ENCODE peak calls at places on chromosomes 1 and 21, in eight cellular contexts. B is neuronal stem cell; A is MM.1S; C is colonic mucosa; G is transverse colon; X is heart right ventricle; V is SJSA1; N is naive thymus-derived CD4-positive, alpha-beta T cell. H is an unnamed sample.

GRCh38 chr1:8204823-8205222 is 113.1 kb upstream of the SLC45A1 start:
- DNase-seq in B (no peak), A (no peak), C (no peak), G (no peak), X (no peak), V (no peak), N (no peak), H (no peak)

GRCh38 chr1:99766378-99766800 is at the start of gene FRRS1:
- DNase-seq in B (peak; percentile 31), A (peak; percentile 82), C (peak; percentile 87), G (peak; percentile 75), X (peak; percentile 58), V (peak; percentile 53), N (peak; percentile 40), H (no peak)

GRCh38 chr1:24155011-24155782 is 12.3 kb upstream of the IL22RA1 start:
- DNase-seq in B (no peak), A (no peak), C (peak; percentile 57), G (peak; percentile 57), X (no peak), V (no peak), N (no peak), H (no peak)

GRCh38 chr1:63810936-63811335 is 37.1 kb downstream of the ROR1 start:
- DNase-seq in B (no peak), A (no peak), C (no peak), G (no peak), X (no peak), V (no peak), N (no peak), H (no peak)

GRCh38 chr1:7265771-7266371 is 480.6 kb downstream of the CAMTA1 start:
- DNase-seq in B (no peak), A (no peak), C (peak; percentile 95), G (peak; percentile 92), X (no peak), V (peak; percentile 60), N (no peak), H (no peak)

GRCh38 chr1:223482766-223483165 is 89.6 kb downstream of the CCDC185 start:
- DNase-seq in B (no peak), A (peak; percentile 94), C (no peak), G (no peak), X (no peak), V (no peak), N (no peak), H (no peak)

GRCh38 chr1:153032073-153032472 is 1.1 kb downstream of the SPRR1B start:
- DNase-seq in B (no peak), A (no peak), C (no peak), G (no peak), X (no peak), V (no peak), N (no peak), H (no peak)

GRCh38 chr1:221437924-221438323 is 304.0 kb downstream of the DUSP10 start:
- DNase-seq in B (no peak), A (no peak), C (no peak), G (no peak), X (no peak), V (peak; percentile 34), N (no peak), H (no peak)

GRCh38 chr1:145849356-145850165 is 4.1 kb downstream of the NUDT17 start:
- DNase-seq in B (no peak), A (no peak), C (no peak), G (no peak), X (no peak), V (peak; percentile 61), N (no peak), H (no peak)

GRCh38 chr1:10796029-10796944 is at the start of gene CASZ1:
- DNase-seq in B (peak; percentile 93), A (no peak), C (peak; percentile 87), G (peak; percentile 88), X (peak; percentile 79), V (peak; percentile 70), N (no peak), H (no peak)

GRCh38 chr21:46191686-46192575 is 7.7 kb upstream of the SPATC1L start:
- DNase-seq in B (no peak), A (no peak), C (no peak), G (no peak), X (no peak), V (no peak), N (no peak), H (no peak)

GRCh38 chr21:26098758-26099157 is 71.8 kb downstream of the APP start:
- DNase-seq in B (no peak), A (no peak), C (no peak), G (no peak), X (no peak), V (peak; percentile 4), N (no peak), H (no peak)

GRCh38 chr1:206708882-206709281 is 24.2 kb downstream of the MAPKAPK2 start:
- DNase-seq in B (no peak), A (no peak), C (no peak), G (no peak), X (no peak), V (no peak), N (no peak), H (no peak)

GRCh38 chr1:216221260-216221700 is 202.0 kb downstream of the USH2A start:
- DNase-seq in B (peak; percentile 58), A (peak; percentile 90), C (peak; percentile 57), G (peak; percentile 10), X (no peak), V (peak; percentile 57), N (no peak), H (no peak)

GRCh38 chr1:218451415-218451814 is 106.3 kb downstream of the TGFB2 start:
- DNase-seq in B (no peak), A (no peak), C (no peak), G (no peak), X (no peak), V (no peak), N (no peak), H (no peak)

GRCh38 chr1:206029484-206029883 is 5.8 kb upstream of the CTSE start:
- DNase-seq in B (no peak), A (no peak), C (peak; percentile 18), G (no peak), X (no peak), V (no peak), N (no peak), H (no peak)

GRCh38 chr1:44780583-44781121 is 5.3 kb downstream of the RPS8 start:
- DNase-seq in B (no peak), A (no peak), C (no peak), G (no peak), X (no peak), V (no peak), N (no peak), H (no peak)

GRCh38 chr1:90339822-90340221 is 344.9 kb downstream of the ZNF326 start:
- DNase-seq in B (no peak), A (peak; percentile 88), C (peak; percentile 21), G (no peak), X (no peak), V (no peak), N (no peak), H (no peak)

GRCh38 chr21:34669149-34669879 is 520 bp downstream of the CLIC6 start:
- DNase-seq in B (peak; percentile 18), A (no peak), C (no peak), G (peak; percentile 23), X (no peak), V (no peak), N (no peak), H (no peak)
- H3K27ac ChIP-seq in B (no peak overlapping the region), A (no peak overlapping the region), C (no peak overlapping the region), G (peak overlapping the region; percentile 31), X (no peak overlapping the region), V (no peak overlapping the region), N (no peak overlapping the region), H (no peak overlapping the region)

GRCh38 chr1:186099362-186100064 is 275.5 kb downstream of the TPR start:
- DNase-seq in B (no peak), A (no peak), C (no peak), G (no peak), X (no peak), V (no peak), N (no peak), H (no peak)

GRCh38 chr1:186104459-186104858 is 270.6 kb downstream of the TPR start:
- DNase-seq in B (no peak), A (no peak), C (no peak), G (no peak), X (no peak), V (no peak), N (no peak), H (no peak)

GRCh38 chr1:186102559-186103148 is 272.4 kb downstream of the TPR start:
- DNase-seq in B (no peak), A (no peak), C (no peak), G (no peak), X (no peak), V (peak; percentile 88), N (no peak), H (no peak)

DNA sequence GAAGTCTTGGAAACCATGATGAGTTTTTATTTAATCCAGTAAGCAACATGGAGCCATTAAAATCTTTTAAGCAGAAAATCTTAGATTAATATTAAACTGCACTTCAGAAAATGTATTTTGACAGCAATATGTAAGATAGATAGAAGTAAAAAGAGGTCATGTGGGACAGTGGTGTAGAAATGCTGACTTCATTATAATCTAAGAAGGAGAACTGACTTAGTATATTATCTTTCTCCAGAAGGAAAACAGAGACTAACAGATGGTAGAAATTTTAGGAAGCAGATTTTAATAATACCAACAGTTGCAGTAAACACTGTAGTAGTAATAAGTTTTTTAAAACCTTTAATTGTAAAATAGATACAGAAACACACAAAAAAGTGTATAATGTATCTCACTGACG is 272.9 kb downstream of the TPR start:
- DNase-seq in B (no peak), A (no peak), C (no peak), G (no peak), X (no peak), V (no peak), N (no peak), H (no peak)
- H3K27ac ChIP-seq in B (no peak overlapping the region), A (no peak overlapping the region), C (no peak overlapping the region), G (no peak overlapping the region), X (no peak overlapping the region), V (peak overlapping the region; percentile 17), N (no peak overlapping the region), H (no peak overlapping the region)

GRCh38 chr1:172993640-172994039 is 57.1 kb downstream of the TNFSF18 start:
- DNase-seq in B (no peak), A (no peak), C (no peak), G (no peak), X (no peak), V (peak; percentile 69), N (no peak), H (no peak)
- H3K27ac ChIP-seq in B (no peak overlapping the region), A (no peak overlapping the region), C (no peak overlapping the region), G (no peak overlapping the region), X (no peak overlapping the region), V (peak overlapping the region; percentile 74), N (no peak overlapping the region), H (no peak overlapping the region)

GRCh38 chr1:39396671-39397070 is 94.8 kb upstream of the BMP8A start:
- DNase-seq in B (no peak), A (no peak), C (no peak), G (no peak), X (no peak), V (no peak), N (no peak), H (no peak)

GRCh38 chr1:39395357-39395831 is 96.0 kb upstream of the BMP8A start:
- DNase-seq in B (no peak), A (no peak), C (peak; percentile 30), G (no peak), X (no peak), V (peak; percentile 62), N (no peak), H (no peak)

GRCh38 chr1:39394598-39394997 is 96.8 kb upstream of the BMP8A start:
- DNase-seq in B (no peak), A (peak; percentile 85), C (peak; percentile 54), G (no peak), X (no peak), V (no peak), N (peak; percentile 23), H (peak; percentile 15)

GRCh38 chr1:39398278-39399010 is 93.0 kb upstream of the BMP8A start:
- DNase-seq in B (no peak), A (peak; percentile 56), C (peak; percentile 70), G (peak; percentile 71), X (no peak), V (peak; percentile 92), N (peak; percentile 11), H (no peak)

GRCh38 chr1:39397487-39397886 is 93.9 kb upstream of the BMP8A start:
- DNase-seq in B (no peak), A (no peak), C (no peak), G (no peak), X (no peak), V (no peak), N (no peak), H (no peak)
- H3K27ac ChIP-seq in B (no peak overlapping the region), A (no peak overlapping the region), C (peak overlapping the region; percentile 77), G (peak overlapping the region; percentile 75), X (no peak overlapping the region), V (peak overlapping the region; percentile 85), N (no peak overlapping the region), H (no peak overlapping the region)

H was measured in effector memory CD4-positive, alpha-beta T cell.